ENCODE peak calls at places on chromosomes 3 and 15, in seven cellular contexts. S, V, M, O, F, U and I are unnamed samples.
A peak's percentile ranks its signal among the peaks of the same experiment; 100 is the strongest.

GRCh38 chr3:115615001-115615447 is 8.3 kb upstream of the GAP43 start:
- DNase-seq in S (peak; percentile 19), V (peak; percentile 17), M (no peak), O (no peak), F (no peak), U (no peak), I (peak; percentile 12)

GRCh38 chr15:38455096-38455495 is 1.2 kb downstream of the FAM98B start:
- DNase-seq in S (no peak), V (no peak), M (no peak), O (no peak), F (no peak), U (no peak), I (no peak)

GRCh38 chr3:74000715-74001114 is 376.0 kb upstream of the PDZRN3 start:
- DNase-seq in S (no peak), V (no peak), M (no peak), O (no peak), F (no peak), U (no peak), I (no peak)

GRCh38 chr3:109696932-109697331 is 359.6 kb upstream of the DPPA4 start:
- DNase-seq in S (no peak), V (no peak), M (no peak), O (no peak), F (no peak), U (no peak), I (no peak)

GRCh38 chr3:42301446-42302175 is 35.6 kb upstream of the CCK start:
- DNase-seq in S (no peak), V (no peak), M (no peak), O (no peak), F (no peak), U (no peak), I (no peak)

GRCh38 chr15:73922186-73923151 is 3.8 kb upstream of the LOXL1 start:
- DNase-seq in S (no peak), V (peak; percentile 75), M (no peak), O (peak; percentile 91), F (no peak), U (peak; percentile 83), I (peak; percentile 92)

GRCh38 chr3:100682056-100682853 is 27.0 kb upstream of the TFG start:
- DNase-seq in S (no peak), V (no peak), M (peak; percentile 19), O (no peak), F (no peak), U (peak; percentile 13), I (peak; percentile 63)

GRCh38 chr15:51931638-51932037 is 39.9 kb downstream of the LEO1 start:
- DNase-seq in S (no peak), V (no peak), M (no peak), O (no peak), F (no peak), U (no peak), I (no peak)

GRCh38 chr3:56260262-56260661 is 208.0 kb downstream of the ERC2 start:
- DNase-seq in S (no peak), V (no peak), M (no peak), O (no peak), F (no peak), U (no peak), I (no peak)

GRCh38 chr3:4464579-4464978 is 2.5 kb downstream of the SUMF1 start:
- DNase-seq in S (no peak), V (no peak), M (no peak), O (no peak), F (no peak), U (no peak), I (no peak)

GRCh38 chr3:65751123-65751700 is 287.5 kb downstream of the MAGI1 start:
- DNase-seq in S (peak; percentile 60), V (peak; percentile 63), M (peak; percentile 14), O (peak; percentile 50), F (no peak), U (peak; percentile 72), I (peak; percentile 79)

GRCh38 chr3:114974387-114974786 is 172.7 kb downstream of the ZBTB20 start:
- DNase-seq in S (no peak), V (no peak), M (no peak), O (no peak), F (no peak), U (no peak), I (no peak)

GRCh38 chr3:174439621-174440349 is 419.3 kb upstream of the NAALADL2 start:
- DNase-seq in S (peak; percentile 76), V (peak; percentile 67), M (peak; percentile 21), O (peak; percentile 26), F (peak; percentile 97), U (no peak), I (peak; percentile 97)

GRCh38 chr15:79161837-79162508 is 71.4 kb upstream of the RASGRF1 start:
- DNase-seq in S (no peak), V (no peak), M (no peak), O (no peak), F (no peak), U (no peak), I (no peak)

GRCh38 chr15:28084547-28084946 is 14.6 kb downstream of the OCA2 start:
- DNase-seq in S (no peak), V (no peak), M (no peak), O (no peak), F (no peak), U (no peak), I (no peak)

DNA sequence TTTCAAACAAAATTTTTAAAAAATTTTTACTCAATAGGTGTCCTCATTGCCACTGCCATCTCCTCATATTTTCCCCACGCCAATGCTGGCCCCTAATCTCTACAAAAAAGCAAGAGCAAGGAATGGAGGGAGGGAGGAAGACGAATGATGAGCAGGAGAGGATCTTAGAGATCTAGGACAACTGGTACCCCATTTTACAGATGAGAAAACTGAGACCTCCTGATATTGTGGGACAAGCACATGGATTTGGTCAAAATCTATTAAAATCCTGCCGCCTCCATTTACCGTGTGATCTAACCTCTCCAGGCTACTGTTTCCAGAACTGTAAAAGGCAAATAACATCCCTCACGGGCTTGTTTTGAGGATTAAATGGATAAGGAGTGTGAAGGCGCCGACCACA is 4.6 kb downstream of the HEG1 start:
- DNase-seq in S (no peak), V (no peak), M (no peak), O (no peak), F (no peak), U (no peak), I (no peak)
- H3K4me3 ChIP-seq in S (no peak overlapping the region), V (no peak overlapping the region), M (peak overlapping the region; percentile 87), O (no peak overlapping the region), F (peak overlapping the region; percentile 86), U (no peak overlapping the region), I (no peak overlapping the region)

GRCh38 chr3:50600841-50601591 is 10.6 kb downstream of the CISH start:
- DNase-seq in S (peak; percentile 87), V (peak; percentile 96), M (peak; percentile 97), O (no peak), F (peak; percentile 94), U (peak; percentile 82), I (peak; percentile 91)
- H3K4me3 ChIP-seq in S (no peak overlapping the region), V (no peak overlapping the region), M (peak overlapping the region; percentile 31), O (no peak overlapping the region), F (peak overlapping the region; percentile 30), U (no peak overlapping the region), I (no peak overlapping the region)

DNA sequence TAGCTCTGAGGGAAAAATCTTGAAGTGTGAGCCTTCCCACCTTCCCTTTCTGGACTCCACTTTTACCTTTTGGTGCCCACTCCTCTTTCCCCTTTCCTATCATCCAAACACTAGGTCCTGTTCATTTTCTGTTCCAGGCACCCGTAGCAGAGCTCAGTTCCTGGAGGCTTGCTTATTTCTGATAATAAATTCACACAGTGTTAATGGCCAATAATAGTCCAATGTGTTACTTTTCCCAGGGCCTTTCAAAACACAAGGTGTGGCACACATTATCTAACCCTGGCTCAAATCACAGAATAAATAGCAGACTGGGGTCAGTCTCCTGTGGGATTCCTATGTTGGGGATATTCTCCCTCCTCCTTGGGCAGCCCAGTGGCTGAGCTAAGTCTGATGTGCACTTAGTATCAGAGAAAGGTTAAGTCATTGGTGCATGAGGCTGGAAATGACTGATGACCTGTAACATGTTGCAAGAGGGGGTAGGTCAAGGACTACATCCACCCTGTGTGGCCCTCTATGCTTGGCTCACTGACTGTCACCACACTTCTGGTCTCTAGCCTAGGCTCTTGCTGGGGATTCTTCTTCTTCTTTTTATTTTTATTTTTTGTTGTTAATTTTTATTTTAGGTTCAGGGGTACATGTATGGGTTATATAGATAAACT is 43.7 kb upstream of the ROPN1 start:
- DNase-seq in S (no peak), V (no peak), M (no peak), O (no peak), F (no peak), U (no peak), I (no peak)
- H3K4me3 ChIP-seq in S (no peak overlapping the region), V (no peak overlapping the region), M (no peak overlapping the region), O (no peak overlapping the region), F (no peak overlapping the region), U (no peak overlapping the region), I (no peak overlapping the region)

DNA sequence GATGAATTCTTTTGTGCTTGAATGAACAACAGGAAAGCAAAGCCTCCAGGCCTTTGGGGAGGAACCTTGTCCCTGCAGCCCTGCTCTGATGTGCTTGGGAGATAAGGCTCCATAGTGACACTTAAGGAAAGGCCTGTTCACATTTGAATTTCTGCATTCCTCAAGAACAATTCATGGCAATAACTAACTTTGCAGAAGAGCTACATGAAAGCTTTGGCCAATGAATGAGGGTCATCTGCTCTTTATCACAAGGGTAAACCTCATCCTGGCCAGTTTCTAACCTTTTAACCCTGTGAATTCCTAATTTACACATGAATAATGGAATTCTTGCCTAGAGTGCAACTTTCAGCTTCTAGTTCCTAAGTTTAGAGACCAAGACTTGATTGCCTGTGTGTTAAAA is 5.6 kb downstream of the PRTG start:
- DNase-seq in S (peak; percentile 59), V (peak; percentile 39), M (no peak), O (peak; percentile 92), F (no peak), U (peak; percentile 30), I (peak; percentile 55)
- H3K4me3 ChIP-seq in S (no peak overlapping the region), V (no peak overlapping the region), M (no peak overlapping the region), O (no peak overlapping the region), F (no peak overlapping the region), U (no peak overlapping the region), I (peak overlapping the region; percentile 5)

DNA sequence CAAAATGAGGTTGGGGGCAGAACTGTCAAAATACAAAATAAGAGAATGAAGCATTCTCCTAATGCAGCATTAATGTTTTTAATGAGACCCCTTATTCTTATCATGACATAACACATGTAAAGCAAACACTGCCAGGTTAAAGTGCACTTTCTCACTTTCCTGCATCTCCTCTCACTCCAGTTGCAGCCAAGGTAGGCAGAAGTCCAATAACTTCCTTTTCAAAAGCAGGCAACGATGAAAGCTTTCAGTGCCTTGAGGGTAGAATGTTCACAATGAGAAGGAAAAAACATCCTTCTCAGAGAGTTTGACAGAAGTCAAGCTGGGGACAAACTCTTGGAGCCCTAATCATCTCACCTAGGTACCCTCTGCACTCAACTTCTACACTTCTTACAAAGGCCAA is 59.5 kb downstream of the FAIM start:
- DNase-seq in S (no peak), V (no peak), M (no peak), O (no peak), F (no peak), U (no peak), I (no peak)
- H3K4me3 ChIP-seq in S (no peak overlapping the region), V (no peak overlapping the region), M (no peak overlapping the region), O (no peak overlapping the region), F (no peak overlapping the region), U (no peak overlapping the region), I (no peak overlapping the region)

DNA sequence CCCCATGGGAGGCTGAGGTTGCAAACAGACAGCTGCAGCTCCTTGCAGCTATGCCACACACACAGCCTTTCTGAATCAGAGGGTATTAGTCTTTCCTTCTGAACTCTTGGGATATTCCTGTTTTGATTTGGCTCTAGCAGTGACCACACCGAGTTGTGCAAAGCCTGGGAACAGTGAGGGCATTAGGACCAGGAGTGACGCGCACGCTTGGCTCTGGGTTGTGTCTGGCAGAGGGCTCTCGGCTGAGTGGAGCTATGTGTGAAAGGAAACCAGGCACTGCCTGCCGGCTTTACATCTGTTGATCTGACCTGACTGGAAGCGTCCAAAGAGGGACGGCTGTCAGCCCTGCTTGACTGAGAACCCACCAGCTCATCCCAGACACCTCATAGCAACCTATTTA is at the start of gene GALNT15:
- DNase-seq in S (no peak), V (peak; percentile 76), M (peak; percentile 95), O (no peak), F (peak; percentile 93), U (peak; percentile 54), I (peak; percentile 69)
- H3K4me3 ChIP-seq in S (no peak within 1 kb of the TSS), V (no peak within 1 kb of the TSS), M (peak within 1 kb of the TSS; percentile 55), O (no peak within 1 kb of the TSS), F (peak within 1 kb of the TSS; percentile 65), U (no peak within 1 kb of the TSS), I (no peak within 1 kb of the TSS)